ENCODE peak calls at places on chromosomes 6 and 20, in seven cellular contexts. One of them, this sample, is unnamed.

GRCh38 chr6:164749126-164749758 is 560.2 kb downstream of the C6orf118 start:
- DNase-seq in naive thymus-derived CD4-positive, alpha-beta T cell: no peak
- DNase-seq in islet precursor cell: peak; percentile 83
- DNase-seq in ELR: no peak
- DNase-seq in NCI-H1930: no peak
- DNase-seq in CD4-positive, alpha-beta T cell: no peak
- DNase-seq in AG08395: peak; percentile 83
- DNase-seq in this sample: no peak

GRCh38 chr20:37890643-37891042 is 12.3 kb upstream of the VSTM2L start:
- DNase-seq in islet precursor cell: no peak
- DNase-seq in AG08395: no peak
- DNase-seq in CD4-positive, alpha-beta T cell: no peak
- DNase-seq in ELR: no peak
- DNase-seq in NCI-H1930: no peak
- DNase-seq in naive thymus-derived CD4-positive, alpha-beta T cell: no peak
- DNase-seq in this sample: no peak

GRCh38 chr6:149869275-149869892 is 5.2 kb upstream of the LRP11 start:
- DNase-seq in ELR: no peak
- DNase-seq in AG08395: no peak
- DNase-seq in islet precursor cell: no peak
- DNase-seq in CD4-positive, alpha-beta T cell: no peak
- DNase-seq in naive thymus-derived CD4-positive, alpha-beta T cell: no peak
- DNase-seq in NCI-H1930: no peak
- DNase-seq in this sample: no peak

GRCh38 chr6:4677751-4678065 is 98.5 kb upstream of the CDYL start:
- DNase-seq in ELR: no peak
- DNase-seq in NCI-H1930: no peak
- DNase-seq in AG08395: no peak
- DNase-seq in islet precursor cell: no peak
- DNase-seq in CD4-positive, alpha-beta T cell: no peak
- DNase-seq in naive thymus-derived CD4-positive, alpha-beta T cell: no peak
- DNase-seq in this sample: no peak

GRCh38 chr6:154343473-154344308 is 12.9 kb downstream of the IPCEF1 start:
- DNase-seq in naive thymus-derived CD4-positive, alpha-beta T cell: no peak
- DNase-seq in NCI-H1930: no peak
- DNase-seq in AG08395: peak; percentile 45
- DNase-seq in islet precursor cell: peak; percentile 86
- DNase-seq in ELR: peak; percentile 50
- DNase-seq in CD4-positive, alpha-beta T cell: no peak
- DNase-seq in this sample: no peak

GRCh38 chr6:111263837-111264236 is 176.5 kb downstream of the SLC16A10 start:
- DNase-seq in CD4-positive, alpha-beta T cell: no peak
- DNase-seq in ELR: peak; percentile 90
- DNase-seq in islet precursor cell: peak; percentile 76
- DNase-seq in NCI-H1930: no peak
- DNase-seq in naive thymus-derived CD4-positive, alpha-beta T cell: no peak
- DNase-seq in AG08395: peak; percentile 83
- DNase-seq in this sample: peak; percentile 62

GRCh38 chr6:52725133-52725529 is 38.1 kb downstream of the GSTA2 start:
- DNase-seq in NCI-H1930: no peak
- DNase-seq in CD4-positive, alpha-beta T cell: no peak
- DNase-seq in islet precursor cell: no peak
- DNase-seq in AG08395: no peak
- DNase-seq in naive thymus-derived CD4-positive, alpha-beta T cell: no peak
- DNase-seq in ELR: no peak
- DNase-seq in this sample: no peak

GRCh38 chr6:149938571-149939462 is 3.0 kb upstream of the ULBP2 start:
- DNase-seq in CD4-positive, alpha-beta T cell: no peak
- DNase-seq in naive thymus-derived CD4-positive, alpha-beta T cell: peak; percentile 50
- DNase-seq in ELR: peak; percentile 40
- DNase-seq in islet precursor cell: peak; percentile 46
- DNase-seq in AG08395: no peak
- DNase-seq in NCI-H1930: no peak
- DNase-seq in this sample: no peak

GRCh38 chr6:18503588-18504231 is 116.6 kb downstream of the RNF144B start:
- DNase-seq in NCI-H1930: peak; percentile 60
- DNase-seq in islet precursor cell: peak; percentile 74
- DNase-seq in CD4-positive, alpha-beta T cell: peak; percentile 5
- DNase-seq in naive thymus-derived CD4-positive, alpha-beta T cell: no peak
- DNase-seq in AG08395: peak; percentile 69
- DNase-seq in ELR: peak; percentile 85
- DNase-seq in this sample: peak; percentile 90

GRCh38 chr6:106757267-106757666 is 127.9 kb downstream of the QRSL1 start:
- DNase-seq in NCI-H1930: peak; percentile 27
- DNase-seq in CD4-positive, alpha-beta T cell: no peak
- DNase-seq in AG08395: no peak
- DNase-seq in naive thymus-derived CD4-positive, alpha-beta T cell: no peak
- DNase-seq in islet precursor cell: no peak
- DNase-seq in ELR: peak; percentile 34
- DNase-seq in this sample: no peak

GRCh38 chr20:58622671-58623578 is 28.2 kb upstream of the STX16 start:
- DNase-seq in NCI-H1930: no peak
- DNase-seq in AG08395: no peak
- DNase-seq in ELR: no peak
- DNase-seq in CD4-positive, alpha-beta T cell: no peak
- DNase-seq in islet precursor cell: no peak
- DNase-seq in naive thymus-derived CD4-positive, alpha-beta T cell: no peak
- DNase-seq in this sample: no peak

GRCh38 chr6:24543683-24544082 is 48.9 kb downstream of the ALDH5A1 start:
- DNase-seq in AG08395: no peak
- DNase-seq in islet precursor cell: no peak
- DNase-seq in ELR: no peak
- DNase-seq in NCI-H1930: no peak
- DNase-seq in CD4-positive, alpha-beta T cell: no peak
- DNase-seq in naive thymus-derived CD4-positive, alpha-beta T cell: no peak
- DNase-seq in this sample: no peak

GRCh38 chr6:33621396-33622388 is 570 bp downstream of the ITPR3 start:
- DNase-seq in NCI-H1930: no peak
- DNase-seq in CD4-positive, alpha-beta T cell: no peak
- DNase-seq in AG08395: peak; percentile 51
- DNase-seq in ELR: peak; percentile 70
- DNase-seq in naive thymus-derived CD4-positive, alpha-beta T cell: peak; percentile 64
- DNase-seq in islet precursor cell: peak; percentile 75
- DNase-seq in this sample: peak; percentile 37

GRCh38 chr6:158707120-158707519 is 57.3 kb downstream of the SYTL3 start:
- DNase-seq in CD4-positive, alpha-beta T cell: no peak
- DNase-seq in NCI-H1930: no peak
- DNase-seq in naive thymus-derived CD4-positive, alpha-beta T cell: no peak
- DNase-seq in islet precursor cell: peak; percentile 96
- DNase-seq in ELR: peak; percentile 76
- DNase-seq in AG08395: peak; percentile 29
- DNase-seq in this sample: peak; percentile 50

GRCh38 chr6:90406142-90406794 is 109.6 kb upstream of the BACH2 start:
- DNase-seq in AG08395: peak; percentile 55
- DNase-seq in naive thymus-derived CD4-positive, alpha-beta T cell: no peak
- DNase-seq in CD4-positive, alpha-beta T cell: no peak
- DNase-seq in islet precursor cell: no peak
- DNase-seq in ELR: peak; percentile 80
- DNase-seq in NCI-H1930: no peak
- DNase-seq in this sample: no peak

GRCh38 chr6:81749704-81750103 is 2.8 kb downstream of the TENT5A start:
- DNase-seq in AG08395: peak; percentile 38
- DNase-seq in naive thymus-derived CD4-positive, alpha-beta T cell: no peak
- DNase-seq in CD4-positive, alpha-beta T cell: no peak
- DNase-seq in islet precursor cell: no peak
- DNase-seq in ELR: no peak
- DNase-seq in NCI-H1930: no peak
- DNase-seq in this sample: no peak

GRCh38 chr6:10383312-10384063 is 31.4 kb downstream of the TFAP2A start:
- DNase-seq in islet precursor cell: peak; percentile 84
- DNase-seq in NCI-H1930: no peak
- DNase-seq in CD4-positive, alpha-beta T cell: no peak
- DNase-seq in AG08395: peak; percentile 36
- DNase-seq in naive thymus-derived CD4-positive, alpha-beta T cell: no peak
- DNase-seq in ELR: peak; percentile 73
- DNase-seq in this sample: no peak

This sample was measured in dermis blood vessel endothelial cell.